ENCODE peak calls at places on chromosomes 7 and 10, in nine cellular contexts. U is SHP77 treated with DMSO at 0.1 percent for 48 hours, R is A549, F is iris pigment epithelial cell, L is Ammon's horn, X is HT-29, Q is Calu3, S is HTR-8/SVneo, P is body of pancreas. M is an unnamed sample.

GRCh38 chr7:137546671-137547070 is 203.1 kb upstream of the PTN start:
- DNase-seq in L (no peak), X (no peak), F (peak; percentile 64), P (no peak), Q (no peak), U (no peak), R (no peak), S (no peak), M (no peak)

GRCh38 chr7:157474685-157475084 is 137.9 kb downstream of the DNAJB6 start:
- DNase-seq in S (no peak), L (no peak), X (peak; percentile 79), R (peak; percentile 53), P (peak; percentile 6), Q (peak; percentile 32), F (peak; percentile 18), U (no peak), M (no peak)

GRCh38 chr7:81638216-81638615 is 131.6 kb downstream of the HGF start:
- DNase-seq in P (no peak), U (peak; percentile 100), Q (no peak), S (peak; percentile 22), F (peak; percentile 79), X (no peak), R (peak; percentile 95), L (no peak), M (no peak)

GRCh38 chr7:84633-85020 is 107.7 kb upstream of the FAM20C start:
- DNase-seq in L (no peak), S (no peak), P (no peak), F (no peak), U (no peak), Q (no peak), X (no peak), R (no peak), M (no peak)

GRCh38 chr10:113751116-113751728 is at the start of gene PLEKHS1:
- DNase-seq in U (no peak), S (no peak), R (no peak), X (no peak), L (no peak), F (peak; percentile 26), P (no peak), Q (peak; percentile 66), M (peak; percentile 49)

GRCh38 chr7:87853237-87853864 is 22.8 kb downstream of the SLC25A40 start:
- DNase-seq in Q (no peak), U (no peak), L (no peak), X (no peak), S (no peak), P (no peak), F (peak; percentile 17), R (no peak), M (no peak)

GRCh38 chr7:112616295-112616694 is 135.5 kb downstream of the LSMEM1 start:
- DNase-seq in P (no peak), U (no peak), F (no peak), L (no peak), R (no peak), X (no peak), S (no peak), Q (no peak), M (no peak)

GRCh38 chr10:49750546-49750945 is 11.6 kb downstream of the OGDHL start:
- DNase-seq in F (no peak), Q (no peak), R (no peak), S (no peak), P (no peak), L (no peak), X (no peak), U (no peak), M (no peak)

GRCh38 chr7:79176859-79177477 is 276.5 kb downstream of the MAGI2 start:
- DNase-seq in F (peak; percentile 62), Q (peak; percentile 20), P (no peak), S (peak; percentile 2), L (peak; percentile 82), R (peak; percentile 55), X (peak; percentile 72), U (peak; percentile 27), M (peak; percentile 41)

M was measured in astrocyte of the cerebellum.